ENCODE peak calls at places on chromosomes 13 and 19, in five cellular contexts. One of them, this sample, is unnamed.

GRCh38 chr19:1644070-1644469 is 8.3 kb downstream of the TCF3 start:
- DNase-seq in HT1080: no peak
- DNase-seq in NB4: no peak
- DNase-seq in astrocyte of the hippocampus: no peak
- DNase-seq in cardiac fibroblast: no peak
- DNase-seq in this sample: no peak

GRCh38 chr19:47109541-47110375 is 3.8 kb downstream of the ZC3H4 start:
- DNase-seq in astrocyte of the hippocampus: peak
- DNase-seq in HT1080: no peak
- DNase-seq in NB4: peak
- DNase-seq in cardiac fibroblast: peak
- DNase-seq in this sample: peak

GRCh38 chr19:13850910-13851753 is 25.8 kb upstream of the NANOS3 start:
- DNase-seq in cardiac fibroblast: peak
- DNase-seq in astrocyte of the hippocampus: peak
- DNase-seq in HT1080: peak
- DNase-seq in NB4: peak
- DNase-seq in this sample: peak

GRCh38 chr19:14476663-14477401 is 1.7 kb upstream of the PTGER1 start:
- DNase-seq in cardiac fibroblast: peak
- DNase-seq in astrocyte of the hippocampus: peak
- DNase-seq in HT1080: peak
- DNase-seq in NB4: peak
- DNase-seq in this sample: peak

GRCh38 chr19:27746691-27747380 is 1466.1 kb downstream of the UQCRFS1 start:
- DNase-seq in HT1080: no peak
- DNase-seq in cardiac fibroblast: peak
- DNase-seq in NB4: peak
- DNase-seq in astrocyte of the hippocampus: peak
- DNase-seq in this sample: no peak

GRCh38 chr19:45025264-45025663 is 13.6 kb upstream of the CLASRP start:
- DNase-seq in astrocyte of the hippocampus: no peak
- DNase-seq in NB4: no peak
- DNase-seq in cardiac fibroblast: no peak
- DNase-seq in HT1080: no peak
- DNase-seq in this sample: no peak

GRCh38 chr13:92959790-92960189 is 266.8 kb upstream of the GPC6 start:
- DNase-seq in HT1080: no peak
- DNase-seq in astrocyte of the hippocampus: no peak
- DNase-seq in NB4: peak
- DNase-seq in cardiac fibroblast: no peak
- DNase-seq in this sample: no peak

GRCh38 chr13:34506796-34507195 is 435.3 kb upstream of the NBEA start:
- DNase-seq in HT1080: peak
- DNase-seq in cardiac fibroblast: no peak
- DNase-seq in astrocyte of the hippocampus: no peak
- DNase-seq in NB4: no peak
- DNase-seq in this sample: no peak

GRCh38 chr19:56765107-56765506 is 75.4 kb downstream of the PEG3 start:
- DNase-seq in cardiac fibroblast: peak
- DNase-seq in HT1080: peak
- DNase-seq in astrocyte of the hippocampus: peak
- DNase-seq in NB4: no peak
- DNase-seq in this sample: no peak

GRCh38 chr19:5083547-5083965 is 114.6 kb downstream of the KDM4B start:
- DNase-seq in cardiac fibroblast: no peak
- DNase-seq in HT1080: no peak
- DNase-seq in NB4: no peak
- DNase-seq in astrocyte of the hippocampus: no peak
- DNase-seq in this sample: no peak

GRCh38 chr19:3612330-3612729 is 5.7 kb upstream of the TBXA2R start:
- DNase-seq in cardiac fibroblast: no peak
- DNase-seq in HT1080: no peak
- DNase-seq in NB4: no peak
- DNase-seq in astrocyte of the hippocampus: no peak
- DNase-seq in this sample: no peak

GRCh38 chr19:2027361-2027760 is 11.8 kb upstream of the BTBD2 start:
- DNase-seq in cardiac fibroblast: peak
- DNase-seq in HT1080: no peak
- DNase-seq in astrocyte of the hippocampus: peak
- DNase-seq in NB4: peak
- DNase-seq in this sample: peak

GRCh38 chr19:14059093-14059480 is 2.8 kb downstream of the PALM3 start:
- DNase-seq in NB4: no peak
- DNase-seq in HT1080: no peak
- DNase-seq in astrocyte of the hippocampus: no peak
- DNase-seq in cardiac fibroblast: no peak
- DNase-seq in this sample: no peak

GRCh38 chr19:54572696-54573311 is 786 bp upstream of the LILRA2 start:
- DNase-seq in NB4: peak
- DNase-seq in astrocyte of the hippocampus: no peak
- DNase-seq in cardiac fibroblast: no peak
- DNase-seq in HT1080: no peak
- DNase-seq in this sample: no peak

GRCh38 chr13:108961542-108962125 is 332.2 kb downstream of the MYO16 start:
- DNase-seq in astrocyte of the hippocampus: peak
- DNase-seq in cardiac fibroblast: peak
- DNase-seq in NB4: peak
- DNase-seq in HT1080: peak
- DNase-seq in this sample: peak

GRCh38 chr13:77563110-77563509 is 27.6 kb downstream of the SCEL start:
- DNase-seq in HT1080: peak
- DNase-seq in NB4: peak
- DNase-seq in cardiac fibroblast: peak
- DNase-seq in astrocyte of the hippocampus: peak
- DNase-seq in this sample: peak

GRCh38 chr13:102089177-102089576 is 312.7 kb downstream of the FGF14 start:
- DNase-seq in cardiac fibroblast: peak
- DNase-seq in NB4: no peak
- DNase-seq in astrocyte of the hippocampus: peak
- DNase-seq in HT1080: no peak
- DNase-seq in this sample: peak

GRCh38 chr13:112720251-112720650 is 30.4 kb downstream of the ATP11A start:
- DNase-seq in NB4: no peak
- DNase-seq in cardiac fibroblast: no peak
- DNase-seq in astrocyte of the hippocampus: no peak
- DNase-seq in HT1080: no peak
- DNase-seq in this sample: no peak

GRCh38 chr19:10254244-10254643 is 2.2 kb downstream of the MRPL4 start:
- DNase-seq in astrocyte of the hippocampus: no peak
- DNase-seq in NB4: no peak
- DNase-seq in cardiac fibroblast: no peak
- DNase-seq in HT1080: no peak
- DNase-seq in this sample: no peak